ENCODE peak calls at places on chromosomes 13 and 19, in four cellular contexts. N is CD8-positive, alpha-beta memory T cell; Y is Panc1; V is breast epithelium. O is an unnamed sample.
A peak's percentile ranks its signal among the peaks of the same experiment; 100 is the strongest.

GRCh38 chr19:44749318-44749717 is 810 bp downstream of the BCL3 start:
- DNase-seq in Y (no peak), N (no peak), V (no peak), O (no peak)

GRCh38 chr19:1170938-1171754 is 2.9 kb downstream of the SBNO2 start:
- DNase-seq in V (no peak), Y (no peak), N (no peak), O (no peak)

GRCh38 chr19:3515891-3516422 is 9.8 kb downstream of the FZR1 start:
- DNase-seq in N (no peak), Y (no peak), V (no peak), O (no peak)

GRCh38 chr19:7851623-7852500 is 21.8 kb downstream of the EVI5L start:
- DNase-seq in N (no peak), Y (no peak), V (no peak), O (no peak)

GRCh38 chr19:10419646-10420443 is 493 bp upstream of the PDE4A start:
- DNase-seq in V (no peak), N (peak; percentile 39), Y (peak; percentile 61), O (no peak)

GRCh38 chr13:45042539-45042938 is 53.2 kb downstream of the GPALPP1 start:
- DNase-seq in V (no peak), Y (no peak), N (no peak), O (no peak)

GRCh38 chr19:55778331-55778730 is 9.4 kb downstream of the RFPL4AL1 start:
- DNase-seq in N (no peak), V (no peak), Y (no peak), O (no peak)

GRCh38 chr13:99548448-99548847 is 47.2 kb downstream of the TM9SF2 start:
- DNase-seq in Y (no peak), V (no peak), N (no peak), O (no peak)

GRCh38 chr19:38193445-38193844 is 30.6 kb downstream of the DPF1 start:
- DNase-seq in Y (no peak), N (no peak), V (no peak), O (no peak)

GRCh38 chr13:112828756-112829155 is 138.9 kb downstream of the ATP11A start:
- DNase-seq in N (no peak), V (no peak), Y (no peak), O (no peak)

GRCh38 chr19:16014923-16015804 is 61.1 kb upstream of the TPM4 start:
- DNase-seq in Y (no peak), V (no peak), N (no peak), O (no peak)

GRCh38 chr19:806815-807421 is 9.7 kb downstream of the PTBP1 start:
- DNase-seq in Y (no peak), V (no peak), N (no peak), O (no peak)

GRCh38 chr13:106874308-106874707 is 306.4 kb upstream of the ARGLU1 start:
- DNase-seq in V (no peak), Y (no peak), N (no peak), O (no peak)

GRCh38 chr19:48859711-48860572 is 8.5 kb downstream of the PLEKHA4 start:
- DNase-seq in V (no peak), N (no peak), Y (no peak), O (no peak)

GRCh38 chr19:6737873-6738725 is 719 bp upstream of the GPR108 start:
- DNase-seq in N (peak; percentile 63), V (peak; percentile 82), Y (peak; percentile 69), O (peak; percentile 63)

GRCh38 chr19:42250249-42250665 is 4.7 kb downstream of the ERF start:
- DNase-seq in N (no peak), Y (no peak), V (peak; percentile 22), O (no peak)

GRCh38 chr13:33279414-33279813 is 6.1 kb downstream of the STARD13 start:
- DNase-seq in V (peak; percentile 30), N (no peak), Y (no peak), O (no peak)

GRCh38 chr13:112732679-112733078 is 42.8 kb downstream of the ATP11A start:
- DNase-seq in V (no peak), Y (no peak), N (no peak), O (no peak)

GRCh38 chr19:52296400-52296772 is 583 bp upstream of the ZNF480 start:
- DNase-seq in Y (no peak), V (no peak), N (no peak), O (no peak)

GRCh38 chr13:72643339-72643989 is 84.0 kb downstream of the MZT1 start:
- DNase-seq in Y (no peak), V (no peak), N (peak; percentile 3), O (no peak)

GRCh38 chr13:42893346-42893745 is 98.7 kb downstream of the EPSTI1 start:
- DNase-seq in Y (no peak), V (no peak), N (no peak), O (no peak)

GRCh38 chr13:112892759-112893569 is 76.0 kb upstream of the MCF2L start:
- DNase-seq in V (no peak), Y (no peak), N (no peak), O (no peak)

GRCh38 chr13:59111711-59112110 is 1052.0 kb downstream of the DIAPH3 start:
- DNase-seq in Y (no peak), V (no peak), N (no peak), O (no peak)

GRCh38 chr13:51241720-51242119 is 19.5 kb downstream of the FAM124A start:
- DNase-seq in N (no peak), V (peak; percentile 39), Y (no peak), O (no peak)

GRCh38 chr13:111319998-111320911 is at the start of gene TEX29:
- DNase-seq in Y (no peak), V (no peak), N (no peak), O (no peak)

GRCh38 chr13:48443442-48444208 is 30.7 kb upstream of the LPAR6 start:
- DNase-seq in N (no peak), V (no peak), Y (no peak), O (no peak)

GRCh38 chr13:20090349-20090748 is 70.5 kb downstream of the GJA3 start:
- DNase-seq in N (no peak), V (no peak), Y (no peak), O (no peak)

GRCh38 chr13:20099319-20099718 is 61.5 kb downstream of the GJA3 start:
- DNase-seq in Y (no peak), N (no peak), V (no peak), O (no peak)

DNA sequence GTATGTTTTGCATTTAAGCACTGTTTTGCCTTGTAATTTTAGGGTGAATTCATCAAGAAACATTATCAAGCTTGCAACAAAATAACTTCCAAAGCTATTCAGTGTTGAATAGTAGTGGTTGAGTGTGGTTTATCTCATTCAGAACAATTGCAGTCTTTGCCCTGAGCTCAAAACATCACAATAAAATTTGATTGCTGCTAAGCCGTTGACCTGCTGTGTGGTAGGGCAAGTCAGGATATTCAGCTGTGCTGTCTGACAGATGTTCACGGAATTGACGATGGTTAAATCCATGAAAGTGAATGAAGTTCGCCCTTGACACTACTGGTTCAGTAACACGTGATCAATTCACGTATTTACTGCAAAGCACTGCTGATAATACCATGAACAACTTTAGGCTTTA is 66.9 kb downstream of the GJA3 start:
- DNase-seq in N (no peak), Y (no peak), V (no peak), O (no peak)
- H3K27me3 ChIP-seq in N (no peaks in the 10 kb centered on the region), Y (no peaks in the 10 kb centered on the region), V (peaks cover 16% of the 10 kb centered on the region), O (peaks cover 3% of the 10 kb centered on the region)

DNA sequence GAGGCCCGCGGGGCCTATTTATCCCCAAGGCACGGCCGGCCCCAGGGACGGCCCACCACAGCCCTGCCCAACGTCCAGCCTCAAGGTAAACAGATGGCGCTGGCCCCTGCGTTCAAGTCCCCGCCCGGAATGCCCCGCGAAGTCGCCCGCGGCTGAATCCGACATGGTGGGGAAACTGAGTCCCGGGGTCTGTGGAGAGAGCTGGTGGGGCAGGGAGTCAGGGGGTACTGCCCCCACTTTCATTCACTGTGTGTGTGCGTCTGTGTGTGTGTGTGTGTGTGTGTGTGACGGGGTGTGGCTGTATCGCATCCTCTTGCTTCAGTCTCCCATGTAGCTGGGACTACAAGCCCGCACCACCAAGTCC is 192 bp upstream of the COMP start:
- DNase-seq in Y (no peak), V (no peak), N (no peak), O (no peak)
- H3K27me3 ChIP-seq in Y (no peaks in the 10 kb centered on the region), V (peaks cover 59% of the 10 kb centered on the region), N (peaks cover 32% of the 10 kb centered on the region), O (peaks cover 50% of the 10 kb centered on the region)

GRCh38 chr19:32104465-32105235 is 240.8 kb upstream of the ZNF507 start:
- DNase-seq in V (no peak), N (no peak), Y (no peak), O (no peak)

GRCh38 chr19:32097620-32098019 is 247.8 kb upstream of the ZNF507 start:
- DNase-seq in Y (no peak), N (no peak), V (no peak), O (no peak)

GRCh38 chr19:32098953-32099352 is 246.5 kb upstream of the ZNF507 start:
- DNase-seq in V (no peak), Y (no peak), N (no peak), O (no peak)

DNA sequence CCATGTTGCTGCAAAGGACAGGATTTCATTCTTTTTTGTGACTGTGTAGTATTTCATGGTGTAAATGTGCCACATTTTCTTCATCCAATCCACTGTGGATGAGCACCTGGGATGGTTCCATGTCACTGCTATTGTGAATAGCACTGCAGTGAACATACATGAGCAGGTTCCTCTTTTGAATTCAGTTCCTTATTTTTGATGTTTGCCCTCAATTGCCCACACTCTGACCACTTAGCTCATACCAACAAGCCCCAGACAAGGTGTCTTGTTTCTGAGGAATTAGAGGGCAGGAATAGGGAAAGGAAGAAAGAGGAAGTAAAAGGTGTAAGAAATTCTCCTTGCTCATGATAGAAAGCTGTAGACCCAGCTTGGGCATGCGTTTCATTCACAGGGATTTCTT is 244.2 kb upstream of the ZNF507 start:
- DNase-seq in Y (no peak), V (no peak), N (no peak), O (no peak)
- H3K27me3 ChIP-seq in Y (no peaks in the 10 kb centered on the region), V (peaks cover 10% of the 10 kb centered on the region), N (peaks cover 4% of the 10 kb centered on the region), O (no peaks in the 10 kb centered on the region)

GRCh38 chr19:35461050-35461449 is 13.0 kb downstream of the FFAR2 start:
- DNase-seq in Y (no peak), V (no peak), N (no peak), O (no peak)
- H3K27me3 ChIP-seq in Y (no peaks in the 10 kb centered on the region), V (no peaks in the 10 kb centered on the region), N (no peaks in the 10 kb centered on the region), O (no peaks in the 10 kb centered on the region)

O was measured in effector memory CD4-positive, alpha-beta T cell.